ENCODE peak calls at places on chromosome 7, in six cellular contexts. S, Y, M, W, A and D are unnamed samples.

GRCh38 chr7:66905689-66906088 is 15.3 kb upstream of the TMEM248 start:
- DNase-seq in S (no peak), Y (no peak), M (no peak), W (no peak), A (no peak), D (no peak)

GRCh38 chr7:82722946-82723345 is 279.4 kb upstream of the CACNA2D1 start:
- DNase-seq in S (no peak), Y (no peak), M (no peak), W (no peak), A (no peak), D (no peak)

GRCh38 chr7:118085000-118085399 is 99.0 kb upstream of the LSM8 start:
- DNase-seq in S (no peak), Y (no peak), M (no peak), W (no peak), A (no peak), D (no peak)

GRCh38 chr7:2281556-2281955 is 32.7 kb downstream of the SNX8 start:
- DNase-seq in S (no peak), Y (no peak), M (no peak), W (no peak), A (peak; percentile 75), D (no peak)

GRCh38 chr7:1842321-1843221 is 172.5 kb downstream of the ELFN1 start:
- DNase-seq in S (peak; percentile 48), Y (no peak), M (no peak), W (peak; percentile 56), A (no peak), D (no peak)

GRCh38 chr7:16905300-16906044 is 23.7 kb upstream of the AGR3 start:
- DNase-seq in S (peak; percentile 20), Y (no peak), M (no peak), W (peak; percentile 28), A (peak; percentile 13), D (no peak)

GRCh38 chr7:4631664-4632171 is 50.4 kb upstream of the FOXK1 start:
- DNase-seq in S (peak; percentile 61), Y (peak; percentile 96), M (no peak), W (peak; percentile 90), A (peak; percentile 95), D (no peak)

GRCh38 chr7:78151229-78151628 is 352.7 kb downstream of the PHTF2 start:
- DNase-seq in S (no peak), Y (no peak), M (no peak), W (no peak), A (peak; percentile 89), D (no peak)

GRCh38 chr7:140542226-140542625 is 62.9 kb upstream of the MKRN1 start:
- DNase-seq in S (no peak), Y (no peak), M (no peak), W (peak; percentile 13), A (peak; percentile 79), D (no peak)

GRCh38 chr7:44463169-44463808 is 27.2 kb downstream of the NUDCD3 start:
- DNase-seq in S (no peak), Y (no peak), M (peak; percentile 54), W (no peak), A (peak; percentile 39), D (no peak)
- TF ChIP-seq CTCF in S (peak; percentile 41), Y (peak; percentile 26), M (peak; percentile 77), W (peak; percentile 28), A (peak; percentile 39), D (peak; percentile 7)

DNA sequence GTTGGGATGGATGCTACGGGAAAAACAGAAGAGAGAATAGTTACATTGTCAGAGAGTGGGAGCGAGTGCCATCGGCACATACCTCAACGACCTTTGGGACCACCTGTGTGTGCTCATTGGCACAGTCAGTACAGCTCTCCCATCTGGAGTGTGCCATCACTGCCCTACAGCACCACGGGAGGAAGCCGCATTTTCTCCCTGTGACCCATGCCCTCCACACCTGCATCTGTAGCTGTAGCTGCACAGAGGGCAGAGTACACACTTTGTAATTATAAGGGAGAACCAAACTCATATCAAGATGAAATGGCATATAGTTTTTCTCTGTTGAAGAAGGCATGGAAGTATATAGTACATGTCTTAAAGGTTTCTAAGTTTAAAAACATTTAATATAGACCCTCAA is 207.4 kb downstream of the LHFPL3 start:
- DNase-seq in S (no peak), Y (no peak), M (no peak), W (no peak), A (no peak), D (no peak)
- TF ChIP-seq CTCF in S (no peak), Y (no peak), M (no peak), W (no peak), A (no peak), D (no peak)

GRCh38 chr7:105304040-105304895 is 84.5 kb downstream of the SRPK2 start:
- DNase-seq in S (no peak), Y (peak; percentile 25), M (no peak), W (no peak), A (peak; percentile 74), D (no peak)
- TF ChIP-seq CTCF in S (no peak), Y (no peak), M (no peak), W (no peak), A (no peak), D (no peak)

GRCh38 chr7:28112883-28113540 is 67.6 kb downstream of the JAZF1 start:
- DNase-seq in S (no peak), Y (peak; percentile 24), M (no peak), W (no peak), A (peak; percentile 47), D (no peak)
- TF ChIP-seq CTCF in S (no peak), Y (no peak), M (no peak), W (no peak), A (no peak), D (no peak)

GRCh38 chr7:96778263-96778662 is 68.6 kb upstream of the SEM1 start:
- DNase-seq in S (no peak), Y (no peak), M (peak; percentile 2), W (peak; percentile 29), A (no peak), D (no peak)
- TF ChIP-seq CTCF in S (no peak), Y (no peak), M (peak; percentile 50), W (peak; percentile 31), A (no peak), D (no peak)

DNA sequence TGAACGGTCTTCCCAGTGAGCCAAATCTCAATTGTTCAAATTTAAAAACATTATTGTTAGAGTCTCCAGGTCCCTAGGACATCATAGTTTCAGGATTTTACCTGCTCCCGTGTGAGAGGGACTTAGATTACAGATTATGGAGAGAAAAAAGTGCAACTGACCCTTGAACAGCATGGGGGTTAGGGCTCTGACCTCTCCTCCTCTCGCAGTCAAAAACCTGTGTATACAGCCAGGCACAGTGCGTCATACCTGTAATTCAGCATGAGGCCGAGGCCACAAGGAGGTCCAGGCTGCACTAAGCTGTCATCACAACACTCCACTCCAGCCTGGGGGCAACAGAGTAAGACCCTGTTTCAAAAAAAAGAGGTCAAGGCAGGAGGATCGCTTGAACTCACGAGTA is 25.5 kb downstream of the BAZ1B start:
- DNase-seq in S (no peak), Y (no peak), M (no peak), W (no peak), A (no peak), D (no peak)
- TF ChIP-seq CTCF in S (no peak), Y (no peak), M (no peak), W (no peak), A (no peak), D (no peak)

GRCh38 chr7:52917982-52918578 is 117.4 kb upstream of the POM121L12 start:
- DNase-seq in S (no peak), Y (peak; percentile 7), M (peak; percentile 4), W (peak; percentile 23), A (no peak), D (no peak)
- TF ChIP-seq CTCF in S (no peak), Y (peak; percentile 20), M (peak; percentile 73), W (peak; percentile 72), A (no peak), D (no peak)

GRCh38 chr7:101869901-101870290 is 52.5 kb downstream of the CUX1 start:
- DNase-seq in S (no peak), Y (no peak), M (peak; percentile 90), W (no peak), A (no peak), D (no peak)
- TF ChIP-seq CTCF in S (no peak), Y (no peak), M (peak; percentile 59), W (no peak), A (no peak), D (no peak)

GRCh38 chr7:75971961-75972763 is 22.2 kb downstream of the TMEM120A start:
- DNase-seq in S (peak; percentile 33), Y (no peak), M (no peak), W (peak; percentile 51), A (peak; percentile 27), D (no peak)
- TF ChIP-seq CTCF in S (peak; percentile 9), Y (no peak), M (no peak), W (peak; percentile 37), A (peak; percentile 3), D (no peak)

GRCh38 chr7:151459726-151460473 is 20.0 kb upstream of the CRYGN start:
- DNase-seq in S (peak; percentile 81), Y (peak; percentile 69), M (no peak), W (peak; percentile 57), A (peak; percentile 92), D (peak; percentile 13)
- TF ChIP-seq CTCF in S (peak; percentile 57), Y (no peak), M (no peak), W (peak; percentile 3), A (peak; percentile 46), D (no peak)